ENCODE peak calls at places on chromosomes 4 and X, in nine cellular contexts. D is AG04450, W is fibroblast of the aortic adventitia, R is kidney, S is thoracic aorta, Y is psoas muscle, P is choroid plexus epithelial cell, G is astrocyte of the cerebellum, E is lung. O is an unnamed sample.
A peak's percentile ranks its signal among the peaks of the same experiment; 100 is the strongest.

GRCh38 chr4:125315571-125316390 is 1.0 kb downstream of the FAT4 start:
- DNase-seq in D (no peak), W (peak; percentile 60), R (peak; percentile 86), S (no peak), Y (peak; percentile 76), P (peak; percentile 68), G (no peak), E (peak; percentile 41), O (no peak)

GRCh38 chrX:150575415-150575814 is 7.0 kb downstream of the MTM1 start:
- DNase-seq in D (no peak), W (peak; percentile 49), R (no peak), S (no peak), Y (no peak), P (peak; percentile 49), G (no peak), E (peak; percentile 62), O (peak; percentile 38)

GRCh38 chr4:113725963-113726362 is 35.6 kb downstream of the CAMK2D start:
- DNase-seq in D (no peak), W (peak; percentile 13), R (no peak), S (no peak), Y (no peak), P (no peak), G (no peak), E (no peak), O (no peak)

GRCh38 chr4:156763511-156763910 is 208.1 kb downstream of the PDGFC start:
- DNase-seq in D (no peak), W (no peak), R (no peak), S (no peak), Y (no peak), P (peak; percentile 68), G (no peak), E (no peak), O (no peak)

GRCh38 chrX:11770320-11770719 is 12.3 kb downstream of the MSL3 start:
- DNase-seq in D (no peak), W (peak; percentile 70), R (no peak), S (no peak), Y (no peak), P (peak; percentile 71), G (peak; percentile 26), E (no peak), O (peak; percentile 79)

GRCh38 chr4:123455360-123455759 is 58.8 kb downstream of the SPRY1 start:
- DNase-seq in D (no peak), W (no peak), R (no peak), S (no peak), Y (no peak), P (no peak), G (no peak), E (no peak), O (no peak)

GRCh38 chr4:141933978-141934377 is 297.6 kb downstream of the IL15 start:
- DNase-seq in D (no peak), W (no peak), R (no peak), S (no peak), Y (no peak), P (no peak), G (no peak), E (no peak), O (peak; percentile 2)

GRCh38 chr4:147042046-147042445 is 96.4 kb upstream of the TTC29 start:
- DNase-seq in D (no peak), W (no peak), R (no peak), S (no peak), Y (no peak), P (no peak), G (no peak), E (no peak), O (no peak)

GRCh38 chr4:125787707-125788106 is 473.0 kb downstream of the FAT4 start:
- DNase-seq in D (no peak), W (no peak), R (no peak), S (no peak), Y (no peak), P (no peak), G (no peak), E (no peak), O (no peak)

GRCh38 chr4:160877087-160877790 is 1286.6 kb downstream of the FSTL5 start:
- DNase-seq in D (no peak), W (no peak), R (no peak), S (no peak), Y (no peak), P (peak; percentile 24), G (no peak), E (no peak), O (no peak)

GRCh38 chrX:39749728-39750127 is 348.0 kb downstream of the BCOR start:
- DNase-seq in D (no peak), W (no peak), R (no peak), S (no peak), Y (no peak), P (no peak), G (no peak), E (no peak), O (no peak)

GRCh38 chrX:50158616-50159015 is 42.2 kb downstream of the AKAP4 start:
- DNase-seq in D (no peak), W (no peak), R (no peak), S (no peak), Y (no peak), P (no peak), G (no peak), E (no peak), O (no peak)

GRCh38 chr4:73904491-73904890 is 35.3 kb downstream of the CXCL1 start:
- DNase-seq in D (no peak), W (peak; percentile 97), R (no peak), S (no peak), Y (no peak), P (peak; percentile 88), G (no peak), E (no peak), O (no peak)

DNA sequence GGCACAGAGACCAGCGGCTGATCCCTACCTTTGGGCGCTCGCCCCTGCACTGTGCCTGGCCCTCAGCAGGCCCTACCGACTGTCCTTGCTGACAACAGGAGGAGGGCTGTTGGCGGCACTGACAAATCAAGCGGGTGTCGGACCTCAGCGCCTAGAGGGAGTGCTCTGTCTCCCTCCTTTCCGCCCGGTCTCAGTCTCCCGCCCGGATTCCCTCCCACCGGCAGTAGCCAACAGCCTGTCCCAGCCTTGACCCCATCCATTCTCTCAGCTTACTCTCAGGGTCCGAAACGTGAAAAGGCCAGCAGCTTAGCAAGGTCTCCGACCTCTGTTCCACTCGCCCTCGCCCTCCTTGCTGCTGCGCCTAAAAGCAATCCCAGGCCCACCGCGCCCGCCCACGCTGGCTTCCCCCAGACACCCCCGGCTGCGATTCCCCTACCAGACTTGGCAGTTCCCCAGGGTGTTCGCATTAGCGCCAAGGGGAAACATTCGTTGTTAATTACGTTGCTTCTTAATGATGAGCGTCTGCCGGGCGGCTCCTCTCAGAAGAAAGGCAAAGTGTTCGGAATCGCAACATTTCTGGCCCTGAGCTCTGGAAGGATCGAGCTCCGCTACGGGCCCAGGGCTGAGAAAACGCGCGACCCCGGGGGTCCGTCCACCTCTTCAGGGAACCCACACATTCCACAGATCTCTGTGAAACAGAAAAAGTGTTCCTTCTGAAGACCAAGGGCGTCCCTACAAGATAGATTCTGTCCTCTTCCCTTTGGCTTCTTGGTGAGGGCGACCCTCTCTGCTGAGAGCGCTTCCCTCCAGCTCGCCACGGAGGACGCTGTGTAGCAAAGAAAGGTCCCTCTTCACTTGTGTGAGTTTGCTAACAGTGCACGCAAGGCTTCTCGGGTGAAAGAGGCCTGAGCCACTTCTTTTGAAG is 96.1 kb downstream of the SOWAHB start:
- DNase-seq in D (no peak), W (peak; percentile 6), R (peak; percentile 81), S (no peak), Y (no peak), P (peak; percentile 63), G (no peak), E (no peak), O (no peak)
- TF ChIP-seq CTCF in D (no peak), W (no peak), R (no peak), S (no peak), Y (no peak), P (peak; percentile 44), G (no peak), E (no peak), O (no peak)

GRCh38 chrX:14864626-14865025 is 8.2 kb downstream of the FANCB start:
- DNase-seq in D (peak; percentile 24), W (peak; percentile 29), R (no peak), S (no peak), Y (no peak), P (peak; percentile 33), G (no peak), E (no peak), O (no peak)

DNA sequence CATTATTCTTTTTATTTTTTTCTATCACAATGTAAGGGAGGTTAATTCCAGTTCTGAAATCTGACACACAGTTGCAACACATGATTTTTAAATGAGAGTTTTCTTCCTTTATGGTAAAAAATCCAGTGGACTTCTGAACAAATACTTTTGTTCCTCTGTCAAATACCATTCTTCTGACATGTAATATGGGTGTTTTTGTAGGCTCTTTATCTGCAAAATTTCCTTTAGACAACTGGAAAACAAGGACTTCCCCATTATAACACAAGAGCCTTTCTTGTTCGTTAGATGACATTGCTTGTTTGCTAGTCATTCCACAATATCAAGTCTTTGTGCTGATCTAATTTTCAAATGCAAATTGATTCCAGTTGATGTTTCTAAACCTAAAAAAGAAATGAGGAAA is 7.7 kb downstream of the FANCB start:
- DNase-seq in D (no peak), W (peak; percentile 50), R (no peak), S (no peak), Y (no peak), P (peak; percentile 55), G (no peak), E (no peak), O (no peak)
- H3K4me3 ChIP-seq in D (no peak overlapping the region), W (no peak overlapping the region), R (no peak overlapping the region), S (no peak overlapping the region), Y (no peak overlapping the region), P (no peak overlapping the region), G (no peak overlapping the region), E (no peak overlapping the region), O (no peak overlapping the region)

GRCh38 chr4:20075479-20075878 is 176.2 kb upstream of the SLIT2 start:
- DNase-seq in D (no peak), W (peak; percentile 43), R (no peak), S (no peak), Y (no peak), P (peak; percentile 33), G (no peak), E (no peak), O (no peak)
- TF ChIP-seq CTCF in D (no peak), W (peak; percentile 28), R (no peak), S (no peak), Y (no peak), P (peak; percentile 38), G (no peak), E (no peak), O (no peak)

DNA sequence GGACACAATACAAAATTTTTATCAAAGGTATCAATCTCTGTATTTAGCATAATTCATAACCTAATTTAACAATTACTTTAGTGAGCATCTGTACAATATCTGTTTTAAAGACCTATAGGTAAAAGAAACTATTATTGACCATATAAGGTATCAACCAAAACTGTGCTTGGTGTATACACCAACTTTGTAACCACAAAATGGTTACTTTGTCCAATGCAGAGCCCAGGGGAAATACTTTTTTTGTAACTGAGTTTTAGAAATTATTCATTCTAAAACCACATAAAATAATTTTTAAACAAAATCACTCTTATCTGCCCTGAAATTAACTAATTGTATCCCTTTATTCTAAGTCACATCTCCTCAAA is 5.0 kb downstream of the CXXC4 start:
- DNase-seq in D (no peak), W (no peak), R (no peak), S (no peak), Y (no peak), P (no peak), G (no peak), E (no peak), O (peak; percentile 56)
- H3K4me3 ChIP-seq in D (no peak overlapping the region), W (no peak overlapping the region), R (no peak overlapping the region), S (peak overlapping the region; percentile 90), Y (no peak overlapping the region), P (no peak overlapping the region), G (no peak overlapping the region), E (no peak overlapping the region), O (peak overlapping the region; percentile 75)